ENCODE peak calls at places on chromosomes 6 and 20, in five cellular contexts. One of them, this sample, is unnamed.

GRCh38 chr20:10249048-10249770 is 30.6 kb downstream of the SNAP25 start:
- DNase-seq in transverse colon: no peak
- DNase-seq in suprapubic skin: no peak
- DNase-seq in sigmoid colon: no peak
- DNase-seq in HCT116: no peak
- DNase-seq in this sample: no peak

GRCh38 chr20:10618611-10619245 is 55.1 kb downstream of the JAG1 start:
- DNase-seq in transverse colon: no peak
- DNase-seq in suprapubic skin: no peak
- DNase-seq in sigmoid colon: no peak
- DNase-seq in HCT116: no peak
- DNase-seq in this sample: no peak

GRCh38 chr6:136717297-136717990 is 74.8 kb downstream of the MAP3K5 start:
- DNase-seq in transverse colon: no peak
- DNase-seq in suprapubic skin: no peak
- DNase-seq in sigmoid colon: no peak
- DNase-seq in HCT116: no peak
- DNase-seq in this sample: no peak

GRCh38 chr6:53651764-53652401 is 13.7 kb downstream of the KLHL31 start:
- DNase-seq in transverse colon: peak; percentile 88
- DNase-seq in suprapubic skin: peak; percentile 78
- DNase-seq in sigmoid colon: peak; percentile 82
- DNase-seq in HCT116: peak; percentile 88
- DNase-seq in this sample: peak; percentile 95

GRCh38 chr6:44257753-44258324 is 511 bp upstream of the SLC35B2 start:
- DNase-seq in transverse colon: no peak
- DNase-seq in suprapubic skin: no peak
- DNase-seq in sigmoid colon: no peak
- DNase-seq in HCT116: no peak
- DNase-seq in this sample: no peak

GRCh38 chr6:7727951-7728854 is 2.3 kb downstream of the BMP6 start:
- DNase-seq in transverse colon: peak; percentile 38
- DNase-seq in suprapubic skin: peak; percentile 66
- DNase-seq in sigmoid colon: no peak
- DNase-seq in HCT116: no peak
- DNase-seq in this sample: peak; percentile 78

GRCh38 chr20:11395581-11395980 is 522.1 kb upstream of the BTBD3 start:
- DNase-seq in transverse colon: no peak
- DNase-seq in suprapubic skin: no peak
- DNase-seq in sigmoid colon: no peak
- DNase-seq in HCT116: no peak
- DNase-seq in this sample: no peak

GRCh38 chr6:30344191-30344867 is 627 bp upstream of the RPP21 start:
- DNase-seq in transverse colon: no peak
- DNase-seq in suprapubic skin: no peak
- DNase-seq in sigmoid colon: no peak
- DNase-seq in HCT116: no peak
- DNase-seq in this sample: no peak

GRCh38 chr6:36917541-36918193 is 31.9 kb downstream of the C6orf89 start:
- DNase-seq in transverse colon: peak; percentile 12
- DNase-seq in suprapubic skin: peak; percentile 80
- DNase-seq in sigmoid colon: peak; percentile 88
- DNase-seq in HCT116: no peak
- DNase-seq in this sample: no peak

GRCh38 chr20:58978351-58979190 is 2.5 kb upstream of the NELFCD start:
- DNase-seq in transverse colon: no peak
- DNase-seq in suprapubic skin: no peak
- DNase-seq in sigmoid colon: no peak
- DNase-seq in HCT116: no peak
- DNase-seq in this sample: no peak

GRCh38 chr6:43814865-43815264 is 44.9 kb downstream of the VEGFA start:
- DNase-seq in transverse colon: no peak
- DNase-seq in suprapubic skin: no peak
- DNase-seq in sigmoid colon: no peak
- DNase-seq in HCT116: no peak
- DNase-seq in this sample: no peak

GRCh38 chr6:56841751-56842150 is 113.2 kb upstream of the BEND6 start:
- DNase-seq in transverse colon: no peak
- DNase-seq in suprapubic skin: no peak
- DNase-seq in sigmoid colon: no peak
- DNase-seq in HCT116: no peak
- DNase-seq in this sample: no peak

GRCh38 chr6:16851758-16852157 is 90.5 kb upstream of the ATXN1 start:
- DNase-seq in transverse colon: no peak
- DNase-seq in suprapubic skin: no peak
- DNase-seq in sigmoid colon: no peak
- DNase-seq in HCT116: no peak
- DNase-seq in this sample: no peak

GRCh38 chr6:31737315-31738047 is 1.2 kb upstream of the CLIC1 start:
- DNase-seq in transverse colon: peak; percentile 52
- DNase-seq in suprapubic skin: no peak
- DNase-seq in sigmoid colon: no peak
- DNase-seq in HCT116: no peak
- DNase-seq in this sample: no peak

GRCh38 chr6:17870302-17871168 is 116.9 kb downstream of the KIF13A start:
- DNase-seq in transverse colon: no peak
- DNase-seq in suprapubic skin: no peak
- DNase-seq in sigmoid colon: no peak
- DNase-seq in HCT116: no peak
- DNase-seq in this sample: no peak

GRCh38 chr20:36969478-36970186 is 18.1 kb upstream of the SAMHD1 start:
- DNase-seq in transverse colon: no peak
- DNase-seq in suprapubic skin: no peak
- DNase-seq in sigmoid colon: no peak
- DNase-seq in HCT116: no peak
- DNase-seq in this sample: no peak

GRCh38 chr6:132937466-132937906 is 123.1 kb downstream of the RPS12 start:
- DNase-seq in transverse colon: peak; percentile 14
- DNase-seq in suprapubic skin: no peak
- DNase-seq in sigmoid colon: no peak
- DNase-seq in HCT116: peak; percentile 57
- DNase-seq in this sample: no peak

GRCh38 chr6:123089223-123089622 is 93.2 kb downstream of the CLVS2 start:
- DNase-seq in transverse colon: no peak
- DNase-seq in suprapubic skin: no peak
- DNase-seq in sigmoid colon: no peak
- DNase-seq in HCT116: no peak
- DNase-seq in this sample: no peak

GRCh38 chr20:380763-381580 is 412 bp downstream of the TRIB3 start:
- DNase-seq in transverse colon: peak; percentile 58
- DNase-seq in suprapubic skin: no peak
- DNase-seq in sigmoid colon: peak; percentile 71
- DNase-seq in HCT116: peak; percentile 76
- DNase-seq in this sample: peak; percentile 93

GRCh38 chr20:57707849-57708693 is 1.7 kb downstream of the PMEPA1 start:
- DNase-seq in transverse colon: no peak
- DNase-seq in suprapubic skin: no peak
- DNase-seq in sigmoid colon: no peak
- DNase-seq in HCT116: no peak
- DNase-seq in this sample: no peak

GRCh38 chr6:26045046-26045938 is 41.9 kb upstream of the HFE start:
- DNase-seq in transverse colon: peak; percentile 80
- DNase-seq in suprapubic skin: peak; percentile 86
- DNase-seq in sigmoid colon: peak; percentile 94
- DNase-seq in HCT116: no peak
- DNase-seq in this sample: peak; percentile 90

GRCh38 chr6:72534236-72534635 is 87.6 kb upstream of the KCNQ5 start:
- DNase-seq in transverse colon: no peak
- DNase-seq in suprapubic skin: no peak
- DNase-seq in sigmoid colon: no peak
- DNase-seq in HCT116: no peak
- DNase-seq in this sample: no peak

GRCh38 chr6:38443341-38443740 is 196.4 kb downstream of the BTBD9 start:
- DNase-seq in transverse colon: no peak
- DNase-seq in suprapubic skin: no peak
- DNase-seq in sigmoid colon: no peak
- DNase-seq in HCT116: no peak
- DNase-seq in this sample: no peak

GRCh38 chr6:16206595-16207037 is 31.8 kb upstream of the GMPR start:
- DNase-seq in transverse colon: peak; percentile 64
- DNase-seq in suprapubic skin: no peak
- DNase-seq in sigmoid colon: no peak
- DNase-seq in HCT116: peak; percentile 37
- DNase-seq in this sample: no peak

GRCh38 chr6:99232003-99232402 is 117.5 kb downstream of the FAXC start:
- DNase-seq in transverse colon: no peak
- DNase-seq in suprapubic skin: no peak
- DNase-seq in sigmoid colon: no peak
- DNase-seq in HCT116: no peak
- DNase-seq in this sample: no peak

GRCh38 chr20:10579942-10580341 is 93.9 kb downstream of the JAG1 start:
- DNase-seq in transverse colon: no peak
- DNase-seq in suprapubic skin: no peak
- DNase-seq in sigmoid colon: no peak
- DNase-seq in HCT116: no peak
- DNase-seq in this sample: no peak

GRCh38 chr6:168626046-168626445 is 185.1 kb downstream of the SMOC2 start:
- DNase-seq in transverse colon: no peak
- DNase-seq in suprapubic skin: no peak
- DNase-seq in sigmoid colon: peak; percentile 40
- DNase-seq in HCT116: no peak
- DNase-seq in this sample: no peak

GRCh38 chr20:60138263-60139127 is 180.3 kb downstream of the CDH26 start:
- DNase-seq in transverse colon: peak; percentile 48
- DNase-seq in suprapubic skin: no peak
- DNase-seq in sigmoid colon: no peak
- DNase-seq in HCT116: no peak
- DNase-seq in this sample: peak; percentile 89

GRCh38 chr20:16083639-16084280 is 489.5 kb downstream of the KIF16B start:
- DNase-seq in transverse colon: no peak
- DNase-seq in suprapubic skin: no peak
- DNase-seq in sigmoid colon: no peak
- DNase-seq in HCT116: no peak
- DNase-seq in this sample: no peak

GRCh38 chr6:4336778-4337442 is 201.5 kb upstream of the ECI2 start:
- DNase-seq in transverse colon: no peak
- DNase-seq in suprapubic skin: no peak
- DNase-seq in sigmoid colon: peak; percentile 77
- DNase-seq in HCT116: no peak
- DNase-seq in this sample: no peak

GRCh38 chr20:2379511-2380229 is 1.0 kb upstream of the TGM6 start:
- DNase-seq in transverse colon: no peak
- DNase-seq in suprapubic skin: no peak
- DNase-seq in sigmoid colon: no peak
- DNase-seq in HCT116: no peak
- DNase-seq in this sample: no peak

GRCh38 chr6:52664185-52664990 is 6.5 kb upstream of the TMEM14A start:
- DNase-seq in transverse colon: peak; percentile 94
- DNase-seq in suprapubic skin: peak; percentile 92
- DNase-seq in sigmoid colon: peak; percentile 97
- DNase-seq in HCT116: peak; percentile 93
- DNase-seq in this sample: peak; percentile 91

GRCh38 chr20:8854566-8854965 is 214.3 kb upstream of the PLCB4 start:
- DNase-seq in transverse colon: peak; percentile 12
- DNase-seq in suprapubic skin: no peak
- DNase-seq in sigmoid colon: peak; percentile 84
- DNase-seq in HCT116: no peak
- DNase-seq in this sample: no peak

GRCh38 chr6:25963426-25964123 is 973 bp downstream of the TRIM38 start:
- DNase-seq in transverse colon: no peak
- DNase-seq in suprapubic skin: no peak
- DNase-seq in sigmoid colon: no peak
- DNase-seq in HCT116: no peak
- DNase-seq in this sample: no peak

GRCh38 chr6:2793491-2794151 is 28.4 kb downstream of the WRNIP1 start:
- DNase-seq in transverse colon: peak; percentile 54
- DNase-seq in suprapubic skin: no peak
- DNase-seq in sigmoid colon: peak; percentile 65
- DNase-seq in HCT116: no peak
- DNase-seq in this sample: no peak

GRCh38 chr6:2794171-2794730 is 29.1 kb downstream of the WRNIP1 start:
- DNase-seq in transverse colon: no peak
- DNase-seq in suprapubic skin: no peak
- DNase-seq in sigmoid colon: no peak
- DNase-seq in HCT116: no peak
- DNase-seq in this sample: no peak

GRCh38 chr6:2792330-2792729 is 27.1 kb downstream of the WRNIP1 start:
- DNase-seq in transverse colon: no peak
- DNase-seq in suprapubic skin: no peak
- DNase-seq in sigmoid colon: no peak
- DNase-seq in HCT116: peak; percentile 27
- DNase-seq in this sample: no peak

GRCh38 chr6:2790588-2790987 is 25.4 kb downstream of the WRNIP1 start:
- DNase-seq in transverse colon: no peak
- DNase-seq in suprapubic skin: no peak
- DNase-seq in sigmoid colon: no peak
- DNase-seq in HCT116: no peak
- DNase-seq in this sample: no peak

GRCh38 chr6:2791124-2792050 is 26.2 kb downstream of the WRNIP1 start:
- DNase-seq in transverse colon: peak; percentile 77
- DNase-seq in suprapubic skin: no peak
- DNase-seq in sigmoid colon: peak; percentile 83
- DNase-seq in HCT116: peak; percentile 75
- DNase-seq in this sample: no peak
- TF ChIP-seq POLR2AphosphoS5 in transverse colon: no peak
- TF ChIP-seq POLR2AphosphoS5 in suprapubic skin: no peak
- TF ChIP-seq POLR2AphosphoS5 in sigmoid colon: peak; percentile 24
- TF ChIP-seq POLR2AphosphoS5 in HCT116: no peak
- TF ChIP-seq POLR2AphosphoS5 in this sample: no peak

GRCh38 chr6:75922226-75922625 is 150.2 kb downstream of the IMPG1 start:
- DNase-seq in transverse colon: no peak
- DNase-seq in suprapubic skin: no peak
- DNase-seq in sigmoid colon: no peak
- DNase-seq in HCT116: no peak
- DNase-seq in this sample: no peak
- H3K27ac ChIP-seq in transverse colon: no peak overlapping the region
- H3K27ac ChIP-seq in suprapubic skin: no peak overlapping the region
- H3K27ac ChIP-seq in sigmoid colon: no peak overlapping the region
- H3K27ac ChIP-seq in HCT116: no peak overlapping the region
- H3K27ac ChIP-seq in this sample: no peak overlapping the region

GRCh38 chr20:31605902-31606677 is 1.0 kb downstream of the ID1 start:
- DNase-seq in transverse colon: peak; percentile 57
- DNase-seq in suprapubic skin: peak; percentile 78
- DNase-seq in sigmoid colon: peak; percentile 72
- DNase-seq in HCT116: no peak
- DNase-seq in this sample: peak; percentile 83
- TF ChIP-seq CTCF in transverse colon: no peak
- TF ChIP-seq CTCF in suprapubic skin: no peak
- TF ChIP-seq CTCF in sigmoid colon: no peak
- TF ChIP-seq CTCF in HCT116: no peak
- TF ChIP-seq CTCF in this sample: no peak

DNA sequence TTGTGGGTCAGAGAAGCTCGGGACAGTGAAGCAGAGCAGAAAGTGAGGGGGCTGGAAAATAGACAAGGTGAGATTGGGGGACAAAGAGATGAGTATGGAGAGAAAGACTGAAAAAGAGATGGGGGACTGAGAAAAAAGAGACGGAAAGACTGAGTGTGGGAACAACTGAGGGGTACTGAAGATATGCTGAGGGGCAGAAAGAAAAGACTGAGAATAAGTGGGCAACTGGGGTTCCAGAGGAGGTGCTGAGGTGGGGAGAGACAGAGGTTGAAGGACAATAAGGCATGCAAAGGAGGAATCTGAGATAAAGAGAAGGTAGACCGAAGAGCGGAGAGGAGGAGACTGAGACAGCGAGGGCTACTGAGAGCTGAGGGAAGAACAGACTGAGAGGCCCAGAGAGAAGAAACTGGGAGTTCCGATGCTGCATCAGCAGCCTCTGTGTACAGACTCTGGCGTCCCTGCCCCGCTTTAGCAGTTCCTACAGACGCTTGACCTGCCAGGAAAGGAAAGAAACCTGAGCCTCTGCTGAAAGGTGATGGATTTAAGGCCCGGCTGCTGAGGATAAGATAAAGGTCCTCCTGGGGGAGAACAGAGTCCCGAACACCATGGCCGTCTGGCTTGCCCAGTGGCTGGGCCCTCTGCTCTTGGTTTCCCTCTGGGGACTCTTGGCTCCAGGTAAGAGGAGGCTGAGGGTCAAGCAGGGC is at the start of gene PRSS16:
- DNase-seq in transverse colon: no peak
- DNase-seq in suprapubic skin: no peak
- DNase-seq in sigmoid colon: no peak
- DNase-seq in HCT116: no peak
- DNase-seq in this sample: no peak
- TF ChIP-seq POLR2AphosphoS5 in transverse colon: no peak
- TF ChIP-seq POLR2AphosphoS5 in suprapubic skin: no peak
- TF ChIP-seq POLR2AphosphoS5 in sigmoid colon: no peak
- TF ChIP-seq POLR2AphosphoS5 in HCT116: no peak
- TF ChIP-seq POLR2AphosphoS5 in this sample: no peak